ENCODE peak calls at places on chromosome 1, in eight cellular contexts. G is HS-27A, V is GM04503, A is HFF-Myc, U is T-helper 1 cell, R is HFFc6, F is LoVo, P is iris pigment epithelial cell. Y is an unnamed sample.

GRCh38 chr1:54980528-54981241 is at the start of gene TMEM61:
- DNase-seq in R (no peak), V (no peak), F (peak; percentile 8), P (no peak), G (no peak), U (no peak), A (no peak), Y (no peak)

GRCh38 chr1:185483217-185483616 is 166.2 kb upstream of the IVNS1ABP start:
- DNase-seq in G (no peak), P (no peak), A (no peak), F (no peak), R (no peak), U (no peak), V (no peak), Y (no peak)

GRCh38 chr1:62912028-62912638 is 128.2 kb downstream of the ATG4C start:
- DNase-seq in U (no peak), R (peak; percentile 41), P (peak; percentile 44), V (no peak), A (peak; percentile 7), G (no peak), F (no peak), Y (no peak)

GRCh38 chr1:154751690-154752089 is 118.4 kb downstream of the KCNN3 start:
- DNase-seq in A (no peak), R (peak; percentile 19), V (peak; percentile 62), U (no peak), P (peak; percentile 25), G (no peak), F (no peak), Y (no peak)

GRCh38 chr1:157105988-157106812 is 6.6 kb upstream of the ETV3L start:
- DNase-seq in U (no peak), R (peak; percentile 79), P (peak; percentile 90), V (peak; percentile 52), A (no peak), G (peak; percentile 5), F (peak; percentile 16), Y (no peak)

GRCh38 chr1:242139437-242139836 is 140.5 kb upstream of the MAP1LC3C start:
- DNase-seq in U (no peak), G (no peak), R (no peak), A (no peak), P (no peak), V (no peak), F (no peak), Y (no peak)

GRCh38 chr1:183039985-183040447 is 16.8 kb downstream of the LAMC1 start:
- DNase-seq in G (no peak), A (peak; percentile 77), R (peak; percentile 69), F (no peak), U (no peak), P (peak; percentile 92), V (peak; percentile 78), Y (no peak)

GRCh38 chr1:73604739-73605138 is 593.2 kb downstream of the LRRIQ3 start:
- DNase-seq in P (peak; percentile 1), F (peak; percentile 12), V (no peak), U (no peak), R (no peak), G (no peak), A (no peak), Y (no peak)

GRCh38 chr1:44489481-44489880 is 84.4 kb downstream of the RNF220 start:
- DNase-seq in F (no peak), P (peak; percentile 68), V (peak; percentile 8), R (no peak), A (no peak), G (peak; percentile 83), U (no peak), Y (no peak)

GRCh38 chr1:89703469-89703868 is 70.5 kb downstream of the LRRC8C start:
- DNase-seq in A (no peak), G (no peak), V (no peak), R (no peak), U (no peak), P (no peak), F (no peak), Y (no peak)

GRCh38 chr1:63688302-63688701 is 85.5 kb upstream of the ROR1 start:
- DNase-seq in R (peak; percentile 48), U (no peak), V (peak; percentile 48), G (peak; percentile 72), P (peak; percentile 88), F (no peak), A (no peak), Y (no peak)

GRCh38 chr1:210257698-210258395 is 25.3 kb downstream of the SERTAD4 start:
- DNase-seq in R (no peak), G (no peak), F (no peak), A (no peak), V (no peak), P (no peak), U (no peak), Y (no peak)

GRCh38 chr1:116919802-116920201 is 10.1 kb downstream of the PTGFRN start:
- DNase-seq in P (no peak), R (no peak), G (no peak), A (no peak), V (no peak), F (no peak), U (no peak), Y (no peak)

GRCh38 chr1:233180626-233181364 is 114.7 kb downstream of the PCNX2 start:
- DNase-seq in U (no peak), R (no peak), V (no peak), P (peak; percentile 69), F (peak; percentile 39), G (no peak), A (no peak), Y (no peak)

GRCh38 chr1:208466054-208466590 is 221.9 kb upstream of the PLXNA2 start:
- DNase-seq in F (no peak), U (no peak), R (no peak), P (no peak), A (no peak), G (no peak), V (no peak), Y (no peak)

GRCh38 chr1:19648689-19649088 is 4.6 kb downstream of the NBL1 start:
- DNase-seq in U (no peak), G (no peak), R (no peak), F (no peak), V (no peak), P (peak; percentile 31), A (no peak), Y (no peak)

GRCh38 chr1:114671011-114671938 is 1.4 kb upstream of the DENND2C start:
- DNase-seq in R (peak; percentile 4), U (no peak), A (no peak), P (peak; percentile 16), V (no peak), G (no peak), F (peak; percentile 37), Y (no peak)

GRCh38 chr1:32741067-32741416 is 38.5 kb upstream of the SYNC start:
- DNase-seq in P (no peak), G (no peak), F (no peak), U (no peak), A (no peak), V (no peak), R (no peak), Y (no peak)

GRCh38 chr1:94456736-94457135 is 38.5 kb downstream of the ABCD3 start:
- DNase-seq in F (no peak), P (peak; percentile 39), A (no peak), U (no peak), G (no peak), R (peak; percentile 56), V (no peak), Y (no peak)

GRCh38 chr1:218526198-218526580 is 181.1 kb downstream of the TGFB2 start:
- DNase-seq in A (no peak), R (no peak), V (no peak), G (no peak), P (no peak), U (no peak), F (no peak), Y (no peak)

GRCh38 chr1:115238336-115239147 is 99.5 kb downstream of the NGF start:
- DNase-seq in A (no peak), U (no peak), G (no peak), P (no peak), R (no peak), F (no peak), V (no peak), Y (no peak)

GRCh38 chr1:233140519-233140918 is 155.0 kb downstream of the PCNX2 start:
- DNase-seq in P (peak; percentile 13), F (no peak), U (no peak), A (peak; percentile 9), V (no peak), R (no peak), G (no peak), Y (no peak)

GRCh38 chr1:52159033-52159789 is 17.3 kb downstream of the ZFYVE9 start:
- DNase-seq in A (no peak), V (no peak), F (peak; percentile 58), G (no peak), R (peak; percentile 52), U (no peak), P (peak; percentile 38), Y (no peak)

Y was measured in esophagus squamous epithelium.